ENCODE peak calls at places on chromosomes 16 and 17, in four cellular contexts. R, U, T and A are unnamed samples.

GRCh38 chr16:14013145-14013570 is 58.0 kb upstream of the MRTFB start:
- DNase-seq in R (no peak), U (no peak), T (no peak), A (no peak)

GRCh38 chr16:81445143-81445922 is 725 bp downstream of the CMIP start:
- DNase-seq in R (peak; percentile 82), U (no peak), T (no peak), A (peak; percentile 73)

GRCh38 chr16:54944002-54944401 is 13.3 kb downstream of the IRX5 start:
- DNase-seq in R (no peak), U (no peak), T (no peak), A (no peak)

GRCh38 chr17:76265624-76266243 is 586 bp downstream of the UBALD2 start:
- DNase-seq in R (peak; percentile 69), U (no peak), T (no peak), A (peak; percentile 73)

GRCh38 chr16:69563605-69564580 is 1.9 kb upstream of the NFAT5 start:
- DNase-seq in R (no peak), U (peak; percentile 93), T (peak; percentile 49), A (peak; percentile 83)

GRCh38 chr16:27446721-27447120 is 44.7 kb downstream of the IL21R start:
- DNase-seq in R (no peak), U (no peak), T (no peak), A (no peak)

GRCh38 chr16:72282338-72282737 is 110.4 kb upstream of the PMFBP1 start:
- DNase-seq in R (no peak), U (no peak), T (no peak), A (no peak)

GRCh38 chr16:23826528-23827244 is 9.1 kb upstream of the PRKCB start:
- DNase-seq in R (no peak), U (peak; percentile 79), T (no peak), A (no peak)

GRCh38 chr17:46727572-46728348 is 90.7 kb downstream of the WNT3 start:
- DNase-seq in R (no peak), U (no peak), T (no peak), A (no peak)

GRCh38 chr16:66878067-66878466 is 2.2 kb upstream of the PDP2 start:
- DNase-seq in R (no peak), U (no peak), T (no peak), A (no peak)

GRCh38 chr17:64442550-64442971 is 6.4 kb upstream of the MILR1 start:
- DNase-seq in R (no peak), U (no peak), T (no peak), A (no peak)

GRCh38 chr16:31710880-31711279 is 162.7 kb upstream of the ZNF267 start:
- DNase-seq in R (no peak), U (no peak), T (no peak), A (no peak)

GRCh38 chr17:50690887-50691549 is 16.7 kb downstream of the ANKRD40 start:
- DNase-seq in R (no peak), U (no peak), T (no peak), A (no peak)
- TF ChIP-seq CTCF in R (no peak), U (no peak), T (no peak), A (no peak)

GRCh38 chr17:3043737-3044365 is 19.6 kb downstream of the OR1D5 start:
- DNase-seq in R (peak; percentile 16), U (no peak), T (peak; percentile 15), A (peak; percentile 67)
- TF ChIP-seq JUNB in R (no peak), U (no peak), T (no peak), A (no peak)

GRCh38 chr16:57299719-57300386 is 15.4 kb upstream of the PLLP start:
- DNase-seq in R (peak; percentile 76), U (peak; percentile 91), T (peak; percentile 97), A (peak; percentile 94)

GRCh38 chr16:57299009-57299718 is 14.7 kb upstream of the PLLP start:
- DNase-seq in R (peak; percentile 56), U (no peak), T (peak; percentile 71), A (peak; percentile 79)

GRCh38 chr16:57301126-57301817 is 16.8 kb upstream of the PLLP start:
- DNase-seq in R (no peak), U (no peak), T (no peak), A (peak; percentile 65)

GRCh38 chr16:57300387-57301125 is 16.1 kb upstream of the PLLP start:
- DNase-seq in R (peak; percentile 97), U (peak; percentile 99), T (peak; percentile 99), A (peak; percentile 100)

DNA sequence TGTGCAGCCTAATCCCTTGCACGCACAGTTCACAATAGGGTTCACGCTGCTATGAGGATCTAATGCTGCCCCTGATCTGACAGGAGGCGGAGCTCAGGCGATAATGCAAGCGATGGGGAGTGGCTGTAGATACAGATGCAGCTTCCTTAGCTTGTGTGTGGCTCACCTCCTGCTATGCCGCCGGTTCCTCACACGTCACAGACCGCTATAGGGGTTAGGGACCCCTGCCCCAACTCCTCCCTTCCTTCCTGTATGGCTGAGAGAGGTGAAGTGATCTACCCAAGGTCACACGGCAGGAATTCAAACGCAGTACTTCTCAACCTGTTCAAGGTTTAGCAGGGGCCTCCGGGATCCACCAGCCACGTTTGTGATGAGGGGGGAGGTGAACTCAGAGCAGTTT is 13.4 kb upstream of the PLLP start:
- DNase-seq in R (no peak), U (no peak), T (no peak), A (peak; percentile 65)
- H2AFZ ChIP-seq in R (peak overlapping the region; percentile 75), U (peak overlapping the region; percentile 75), T (no peak overlapping the region), A (no peak overlapping the region)

DNA sequence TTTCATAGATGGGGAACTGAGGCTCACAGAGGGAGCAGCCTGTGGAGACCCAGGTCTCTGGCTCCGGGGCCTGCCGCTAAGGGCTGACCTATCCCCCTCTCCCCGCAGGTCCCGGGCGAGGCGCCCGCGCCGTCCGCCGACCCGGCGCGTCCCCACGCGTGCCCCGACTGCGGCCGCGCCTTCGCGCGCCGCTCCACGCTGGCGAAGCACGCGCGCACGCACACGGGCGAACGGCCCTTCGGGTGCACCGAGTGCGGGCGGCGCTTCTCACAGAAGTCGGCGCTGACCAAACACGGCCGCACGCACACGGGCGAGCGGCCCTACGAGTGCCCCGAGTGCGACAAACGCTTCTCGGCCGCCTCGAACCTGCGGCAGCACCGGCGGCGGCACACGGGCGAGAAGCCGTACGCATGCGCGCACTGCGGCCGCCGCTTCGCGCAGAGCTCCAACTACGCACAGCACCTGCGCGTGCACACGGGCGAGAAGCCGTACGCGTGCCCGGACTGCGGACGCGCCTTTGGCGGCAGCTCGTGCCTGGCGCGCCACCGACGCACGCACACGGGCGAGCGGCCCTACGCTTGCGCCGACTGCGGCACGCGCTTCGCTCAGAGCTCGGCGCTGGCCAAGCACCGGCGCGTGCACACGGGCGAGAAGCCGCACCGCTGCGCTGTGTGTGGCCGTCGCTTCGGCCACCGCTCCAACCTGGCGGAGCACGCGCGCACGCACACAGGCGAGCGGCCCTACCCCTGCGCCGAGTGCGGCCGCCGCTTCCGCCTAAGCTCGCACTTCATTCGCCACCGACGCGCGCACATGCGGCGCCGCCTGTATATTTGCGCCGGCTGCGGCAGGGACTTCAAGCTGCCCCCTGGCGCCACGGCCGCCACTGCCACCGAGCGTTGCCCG is 10.3 kb downstream of the ZNF771 start:
- DNase-seq in R (peak; percentile 30), U (peak; percentile 84), T (no peak), A (peak; percentile 97)
- TF ChIP-seq CTCF in R (no peak), U (peak; percentile 33), T (no peak), A (peak; percentile 46)